ENCODE peak calls at places on chromosome 7, in four cellular contexts. H is hepatocyte, E is fibroblast of mammary gland, R is skeletal muscle cell. A is an unnamed sample.

GRCh38 chr7:159056722-159057121 is 87.9 kb downstream of the VIPR2 start:
- DNase-seq in H (no peak), E (no peak), R (no peak), A (no peak)

GRCh38 chr7:47488205-47488968 is 93.5 kb downstream of the TNS3 start:
- DNase-seq in H (no peak), E (no peak), R (no peak), A (no peak)

GRCh38 chr7:122532406-122533269 is 166.3 kb downstream of the RNF133 start:
- DNase-seq in H (no peak), E (peak), R (no peak), A (peak)

GRCh38 chr7:11083214-11083568 is 109.5 kb downstream of the PHF14 start:
- DNase-seq in H (peak), E (no peak), R (no peak), A (no peak)

GRCh38 chr7:155753446-155753965 is 58.8 kb downstream of the SHH start:
- DNase-seq in H (no peak), E (peak), R (no peak), A (no peak)

GRCh38 chr7:148155826-148156225 is 434.7 kb upstream of the C7orf33 start:
- DNase-seq in H (no peak), E (no peak), R (no peak), A (no peak)

GRCh38 chr7:16684935-16685334 is 39.0 kb downstream of the BZW2 start:
- DNase-seq in H (no peak), E (no peak), R (no peak), A (no peak)

GRCh38 chr7:876972-877311 is 588 bp downstream of the GET4 start:
- DNase-seq in H (no peak), E (no peak), R (no peak), A (peak)

GRCh38 chr7:23246540-23246939 is at the start of gene GPNMB:
- DNase-seq in H (peak), E (peak), R (peak), A (peak)

GRCh38 chr7:139708541-139708940 is 69.3 kb downstream of the HIPK2 start:
- DNase-seq in H (no peak), E (no peak), R (no peak), A (no peak)

GRCh38 chr7:81111781-81112540 is 193.1 kb upstream of the SEMA3C start:
- DNase-seq in H (peak), E (peak), R (peak), A (peak)

DNA sequence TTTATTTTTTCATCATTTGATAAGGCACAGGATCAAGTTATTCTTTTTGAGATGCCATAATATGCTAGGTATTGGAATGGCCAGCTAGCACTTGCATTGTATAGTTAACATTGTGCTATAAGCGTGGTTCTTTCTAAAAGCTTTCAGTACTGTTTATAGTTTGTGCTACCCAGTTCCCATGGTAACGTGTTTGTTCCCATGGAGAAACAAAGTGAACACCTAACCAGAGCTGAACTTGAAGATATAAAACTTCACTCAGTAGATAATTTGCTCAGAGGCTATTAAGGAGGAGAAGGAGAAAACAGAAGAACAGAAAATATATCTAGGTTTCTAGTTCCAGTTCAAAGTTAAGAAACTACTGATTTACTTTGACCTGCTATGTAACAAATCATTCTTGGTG is 23.6 kb upstream of the ITGB8 start:
- DNase-seq in H (peak), E (no peak), R (no peak), A (peak)
- H3K4me3 ChIP-seq in H (no peak), E (no peak), R (no peak), A (no peak)

GRCh38 chr7:151494569-151495284 is 25.0 kb downstream of the RHEB start:
- DNase-seq in H (no peak), E (no peak), R (no peak), A (no peak)
- H3K4me3 ChIP-seq in H (no peak), E (no peak), R (no peak), A (no peak)

DNA sequence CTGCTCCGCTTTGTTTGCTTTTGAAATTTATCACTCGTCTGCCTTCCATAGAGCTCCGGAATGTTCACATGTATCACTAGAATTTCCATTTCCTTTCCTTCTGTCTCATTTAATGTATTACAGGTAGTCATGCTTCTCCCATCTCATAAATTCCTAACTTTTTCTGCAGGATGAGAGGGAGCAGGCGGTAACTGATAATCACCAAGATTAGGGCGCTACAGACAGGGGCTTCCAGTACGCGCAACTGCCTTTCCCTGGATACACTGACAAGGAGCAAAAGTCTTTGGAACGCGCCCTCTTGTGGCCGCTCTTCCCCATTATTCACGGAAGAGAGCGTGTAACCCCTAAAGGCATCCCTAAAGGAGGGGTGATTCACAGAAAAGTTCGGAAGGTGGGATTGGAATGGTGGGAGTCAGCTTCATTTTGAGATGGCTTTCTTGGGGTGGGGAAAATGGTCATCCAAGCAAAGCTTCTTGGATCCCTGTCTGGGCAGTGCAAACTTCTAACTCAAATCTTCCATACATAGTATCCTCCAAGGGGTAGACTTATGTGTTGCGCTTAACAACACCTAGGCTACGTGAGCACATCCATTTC is 6.5 kb downstream of the INHBA start:
- DNase-seq in H (peak), E (peak), R (peak), A (peak)
- H3K4me3 ChIP-seq in H (peak), E (peak), R (peak), A (no peak)

GRCh38 chr7:157189405-157189804 is 50.7 kb downstream of the UBE3C start:
- DNase-seq in H (no peak), E (no peak), R (no peak), A (peak)
- H3K4me3 ChIP-seq in H (no peak), E (no peak), R (no peak), A (no peak)

GRCh38 chr7:94591185-94591584 is 64.7 kb downstream of the SGCE start:
- DNase-seq in H (no peak), E (no peak), R (no peak), A (no peak)
- H3K4me3 ChIP-seq in H (no peak), E (no peak), R (no peak), A (no peak)

GRCh38 chr7:100219271-100219737 is 445 bp upstream of the PVRIG start:
- DNase-seq in H (no peak), E (no peak), R (no peak), A (no peak)
- H3K4me3 ChIP-seq in H (no peak), E (no peak), R (no peak), A (no peak)

GRCh38 chr7:24739306-24739705 is 18.0 kb downstream of the GSDME start:
- DNase-seq in H (no peak), E (no peak), R (no peak), A (no peak)

GRCh38 chr7:24740821-24741220 is 16.4 kb downstream of the GSDME start:
- DNase-seq in H (no peak), E (no peak), R (no peak), A (no peak)

GRCh38 chr7:24742764-24743163 is 14.5 kb downstream of the GSDME start:
- DNase-seq in H (no peak), E (no peak), R (no peak), A (no peak)

GRCh38 chr7:24743471-24743870 is 13.8 kb downstream of the GSDME start:
- DNase-seq in H (no peak), E (no peak), R (no peak), A (no peak)

DNA sequence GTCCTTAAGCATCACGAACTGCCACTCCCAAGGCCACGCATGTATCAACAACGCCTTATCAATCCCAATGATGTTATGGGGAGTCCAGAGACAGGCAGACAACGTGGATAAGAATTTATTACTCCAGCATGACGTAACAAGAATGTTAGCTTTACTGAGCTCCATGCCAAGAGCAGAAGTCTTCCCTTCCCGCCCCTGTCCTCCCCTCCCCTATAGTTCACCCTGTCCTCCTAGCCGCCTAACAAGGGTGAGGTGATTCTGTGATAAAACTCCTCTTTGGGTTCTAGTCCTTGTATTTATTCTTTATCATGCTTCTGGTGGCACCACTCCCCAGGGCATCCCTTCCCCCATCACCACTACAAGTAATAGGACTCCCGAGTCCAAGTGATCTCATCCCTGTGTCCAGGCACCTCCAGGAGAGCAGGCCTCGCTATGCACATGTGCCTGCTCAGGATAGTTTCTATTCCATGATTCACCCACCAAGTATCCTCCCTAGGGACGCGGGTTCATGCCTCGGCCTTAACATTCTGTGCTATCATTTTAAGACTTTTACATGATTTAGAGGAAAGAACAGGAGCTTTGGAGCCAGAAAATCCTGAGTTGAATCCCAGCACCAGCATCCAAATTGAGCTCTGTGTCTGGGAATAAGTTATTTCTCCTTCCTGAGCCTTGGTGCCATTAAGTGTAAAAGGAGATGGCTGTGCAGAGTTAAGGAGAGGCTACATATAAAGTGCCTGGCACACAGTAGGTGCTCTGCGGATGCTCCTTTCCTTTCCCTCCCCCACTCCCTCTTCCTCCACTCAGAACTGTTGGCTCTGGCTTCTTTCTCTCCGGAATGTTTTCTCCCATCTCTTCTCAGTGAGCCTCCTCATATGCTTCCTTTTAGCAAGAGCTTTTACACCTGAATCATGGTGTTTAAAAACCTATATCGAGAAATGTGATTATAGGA is 15.3 kb downstream of the GSDME start:
- DNase-seq in H (peak), E (peak), R (no peak), A (peak)
- H3K4me3 ChIP-seq in H (no peak), E (no peak), R (no peak), A (no peak)

DNA sequence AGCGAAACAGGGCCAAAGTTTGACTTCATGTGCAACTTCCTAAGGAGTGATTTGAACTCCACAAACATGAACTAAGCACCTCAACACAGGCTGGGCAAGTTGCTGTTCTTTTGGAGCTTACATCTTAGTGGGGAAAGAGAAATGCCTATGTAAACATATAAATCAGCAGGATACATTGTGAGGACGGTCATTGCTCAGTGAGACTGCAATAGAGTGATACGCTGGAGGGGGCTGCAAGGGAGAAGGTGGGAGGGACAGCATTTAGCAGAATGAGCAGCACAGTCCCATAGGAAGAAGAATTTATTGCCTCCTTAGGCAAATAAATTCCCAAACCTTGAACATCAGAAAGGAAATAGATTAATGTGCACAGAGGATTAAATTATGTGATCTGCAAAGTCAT is 90.0 kb downstream of the EGFR start:
- DNase-seq in H (no peak), E (no peak), R (no peak), A (no peak)
- H3K4me3 ChIP-seq in H (no peak), E (no peak), R (no peak), A (no peak)

A was measured in mesendoderm.